ENCODE peak calls at places on chromosomes 2 and 18, in five cellular contexts. T is NB4, N is K562, K is WTC11, Y is HCT116. E is an unnamed sample.
A peak's percentile ranks its signal among the peaks of the same experiment; 100 is the strongest.

GRCh38 chr2:239873656-239874635 is 151.2 kb downstream of the NDUFA10 start:
- DNase-seq in T (no peak), N (no peak), K (no peak), Y (no peak), E (no peak)

GRCh38 chr18:49699303-49699702 is 114.0 kb downstream of the ACAA2 start:
- DNase-seq in T (no peak), N (no peak), K (no peak), Y (no peak), E (no peak)

GRCh38 chr18:11975721-11976120 is 5.6 kb upstream of the IMPA2 start:
- DNase-seq in T (no peak), N (no peak), K (no peak), Y (no peak), E (no peak)

GRCh38 chr18:55688066-55688465 is 100.1 kb upstream of the TCF4 start:
- DNase-seq in T (no peak), N (no peak), K (no peak), Y (no peak), E (no peak)

GRCh38 chr2:241929551-241930490 is 60.3 kb downstream of the RTP5 start:
- DNase-seq in T (no peak), N (no peak), K (no peak), Y (no peak), E (no peak)

GRCh38 chr2:100589527-100589926 is 26.7 kb downstream of the PDCL3 start:
- DNase-seq in T (peak; percentile 92), N (peak; percentile 45), K (no peak), Y (no peak), E (no peak)

GRCh38 chr2:54422072-54422581 is 34.0 kb upstream of the SPTBN1 start:
- DNase-seq in T (peak; percentile 21), N (no peak), K (no peak), Y (no peak), E (no peak)

GRCh38 chr2:227503433-227504406 is 31.8 kb downstream of the AGFG1 start:
- DNase-seq in T (peak; percentile 36), N (peak; percentile 77), K (no peak), Y (peak; percentile 84), E (peak; percentile 58)

GRCh38 chr2:201260302-201260800 is at the start of gene CASP8:
- DNase-seq in T (peak; percentile 95), N (peak; percentile 66), K (no peak), Y (no peak), E (no peak)

GRCh38 chr2:90207454-90208058 is 1516.1 kb downstream of the RPIA start:
- DNase-seq in T (peak; percentile 51), N (peak; percentile 37), K (no peak), Y (no peak), E (peak; percentile 31)

GRCh38 chr2:24021122-24021998 is 11.5 kb downstream of the MFSD2B start:
- DNase-seq in T (peak; percentile 60), N (peak; percentile 72), K (peak; percentile 83), Y (no peak), E (peak; percentile 57)

GRCh38 chr2:190179754-190180312 is 117.3 kb upstream of the MSTN start:
- DNase-seq in T (peak; percentile 10), N (no peak), K (no peak), Y (no peak), E (no peak)

GRCh38 chr18:32907656-32908441 is 135.0 kb upstream of the KLHL14 start:
- DNase-seq in T (no peak), N (no peak), K (no peak), Y (no peak), E (no peak)

GRCh38 chr2:56009758-56010534 is 86.4 kb upstream of the EFEMP1 start:
- DNase-seq in T (peak; percentile 37), N (peak; percentile 21), K (no peak), Y (peak; percentile 26), E (peak; percentile 18)

GRCh38 chr18:38502539-38502938 is 936.9 kb upstream of the CELF4 start:
- DNase-seq in T (no peak), N (no peak), K (no peak), Y (no peak), E (no peak)

GRCh38 chr2:154125900-154126299 is 254.2 kb downstream of the GALNT13 start:
- DNase-seq in T (no peak), N (no peak), K (no peak), Y (no peak), E (no peak)

GRCh38 chr2:61179701-61180639 is 18.0 kb downstream of the C2orf74 start:
- DNase-seq in T (no peak), N (peak; percentile 47), K (no peak), Y (no peak), E (no peak)

GRCh38 chr2:55232863-55233657 is 572 bp downstream of the RPS27A start:
- DNase-seq in T (peak; percentile 50), N (peak; percentile 46), K (no peak), Y (no peak), E (no peak)

GRCh38 chr2:226117506-226118065 is 682.0 kb downstream of the IRS1 start:
- DNase-seq in T (no peak), N (no peak), K (no peak), Y (no peak), E (no peak)

GRCh38 chr2:37532503-37532902 is 138.9 kb downstream of the CDC42EP3 start:
- DNase-seq in T (no peak), N (no peak), K (no peak), Y (no peak), E (no peak)

GRCh38 chr2:139366659-139367058 is 586.5 kb upstream of the NXPH2 start:
- DNase-seq in T (no peak), N (no peak), K (no peak), Y (no peak), E (no peak)

GRCh38 chr2:190858817-190859216 is 21.8 kb upstream of the GLS start:
- DNase-seq in T (no peak), N (no peak), K (no peak), Y (no peak), E (no peak)

GRCh38 chr2:152336103-152336853 is 1.3 kb downstream of the FMNL2 start:
- DNase-seq in T (peak; percentile 67), N (no peak), K (peak; percentile 52), Y (no peak), E (peak; percentile 33)

GRCh38 chr2:189673661-189674373 is 653 bp upstream of the ANKAR start:
- DNase-seq in T (no peak), N (no peak), K (no peak), Y (no peak), E (no peak)

GRCh38 chr18:11251229-11251890 is 102.0 kb upstream of the PIEZO2 start:
- DNase-seq in T (no peak), N (no peak), K (no peak), Y (no peak), E (no peak)

GRCh38 chr2:32009479-32010256 is 1.1 kb downstream of the MEMO1 start:
- DNase-seq in T (peak; percentile 75), N (peak; percentile 37), K (peak; percentile 34), Y (no peak), E (peak; percentile 35)

GRCh38 chr2:72886505-72887031 is 640 bp upstream of the SPR start:
- DNase-seq in T (no peak), N (no peak), K (no peak), Y (no peak), E (no peak)

GRCh38 chr2:72887836-72888437 is 729 bp downstream of the SPR start:
- DNase-seq in T (peak; percentile 84), N (peak; percentile 90), K (peak; percentile 97), Y (peak; percentile 81), E (peak; percentile 93)

GRCh38 chr2:72888438-72889202 is 1.4 kb downstream of the SPR start:
- DNase-seq in T (no peak), N (no peak), K (no peak), Y (no peak), E (no peak)

GRCh38 chr2:72887032-72887835 is at the start of gene SPR:
- DNase-seq in T (peak; percentile 88), N (peak; percentile 85), K (peak; percentile 57), Y (peak; percentile 43), E (peak; percentile 85)

GRCh38 chr2:72883356-72883962 is 3.7 kb upstream of the SPR start:
- DNase-seq in T (peak; percentile 59), N (peak; percentile 57), K (peak; percentile 74), Y (no peak), E (peak; percentile 44)
- TF ChIP-seq MAX in T (peak; percentile 17), N (no peak), K (no peak), Y (no peak), E (no peak)

GRCh38 chr18:59988098-59988706 is 88.4 kb downstream of the PMAIP1 start:
- DNase-seq in T (peak; percentile 66), N (peak; percentile 52), K (peak; percentile 50), Y (peak; percentile 49), E (peak; percentile 53)
- TF ChIP-seq MAX in T (no peak), N (no peak), K (no peak), Y (no peak), E (no peak)

GRCh38 chr2:18889565-18890332 is 300.4 kb upstream of the NT5C1B start:
- DNase-seq in T (no peak), N (no peak), K (no peak), Y (no peak), E (no peak)

GRCh38 chr2:18885457-18885856 is 296.1 kb upstream of the NT5C1B start:
- DNase-seq in T (no peak), N (no peak), K (no peak), Y (no peak), E (no peak)

DNA sequence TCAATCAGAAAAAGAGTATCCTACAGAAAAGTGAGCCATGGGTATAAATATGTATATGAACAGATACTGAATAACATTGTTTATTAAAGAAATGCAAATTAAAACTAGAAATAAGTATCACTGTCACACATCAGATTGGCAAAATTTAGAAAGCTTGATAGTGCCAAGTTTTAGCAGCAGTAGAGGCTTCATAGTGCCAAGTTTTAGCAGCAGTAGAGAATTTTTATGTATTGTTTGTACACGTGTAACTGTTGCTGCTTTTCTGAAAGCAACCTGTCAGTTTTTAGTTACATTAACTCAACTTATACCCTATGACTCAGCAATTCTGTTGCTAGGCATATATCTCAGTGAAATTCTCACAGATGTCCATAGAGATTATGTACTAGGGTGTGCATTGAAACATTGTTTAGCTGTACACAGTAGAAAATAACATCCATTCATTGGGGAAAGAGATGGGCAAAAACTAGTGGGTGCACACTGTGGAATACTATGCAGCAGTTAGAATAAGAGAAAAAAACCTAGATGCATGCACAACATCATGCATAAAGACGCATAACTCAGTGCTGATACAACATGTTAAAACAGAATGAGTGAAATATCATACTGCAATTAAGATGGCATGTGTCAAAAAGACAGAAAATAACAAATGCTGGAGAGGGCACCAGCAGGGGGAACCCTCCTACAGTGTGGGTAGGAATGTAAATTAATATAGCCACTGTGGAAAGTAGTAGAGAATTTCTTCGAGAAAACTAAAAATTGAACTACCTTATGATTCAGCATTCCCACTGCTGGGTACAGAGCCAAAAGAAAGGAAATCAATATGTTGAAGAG is 294.5 kb upstream of the NT5C1B start:
- DNase-seq in T (peak; percentile 25), N (no peak), K (peak; percentile 28), Y (peak; percentile 7), E (peak; percentile 46)
- TF ChIP-seq MAX in T (no peak), N (no peak), K (no peak), Y (no peak), E (no peak)

GRCh38 chr2:230160112-230160660 is 59.6 kb downstream of the SP110 start:
- DNase-seq in T (peak; percentile 79), N (peak; percentile 37), K (peak; percentile 55), Y (peak; percentile 26), E (peak; percentile 47)
- TF ChIP-seq MAX in T (no peak), N (no peak), K (no peak), Y (peak; percentile 13), E (no peak)

GRCh38 chr2:126850951-126851350 is 47.7 kb upstream of the TEX51 start:
- DNase-seq in T (no peak), N (no peak), K (no peak), Y (no peak), E (no peak)
- TF ChIP-seq MAX in T (no peak), N (no peak), K (no peak), Y (no peak), E (no peak)

E was measured in A549.